ENCODE peak calls at places on chromosome 18, in six cellular contexts. P, R, S, K, B and V are unnamed samples.

GRCh38 chr18:62389761-62390481 is 64.8 kb downstream of the TNFRSF11A start:
- DNase-seq in P (no peak), R (no peak), S (no peak), K (peak; percentile 16), B (no peak), V (no peak)

GRCh38 chr18:62118324-62118723 is 68.5 kb downstream of the PIGN start:
- DNase-seq in P (no peak), R (no peak), S (no peak), K (no peak), B (no peak), V (no peak)

GRCh38 chr18:58576641-58577251 is 52.1 kb downstream of the ALPK2 start:
- DNase-seq in P (no peak), R (no peak), S (no peak), K (no peak), B (no peak), V (no peak)

GRCh38 chr18:66533693-66534092 is 70.2 kb downstream of the CDH19 start:
- DNase-seq in P (no peak), R (no peak), S (no peak), K (no peak), B (no peak), V (no peak)

GRCh38 chr18:8615397-8616025 is 6.3 kb downstream of the RAB12 start:
- DNase-seq in P (peak; percentile 35), R (no peak), S (no peak), K (peak; percentile 69), B (no peak), V (no peak)

GRCh38 chr18:22542400-22542835 is 124.7 kb upstream of the CTAGE1 start:
- DNase-seq in P (peak; percentile 1), R (no peak), S (no peak), K (no peak), B (no peak), V (no peak)

GRCh38 chr18:62486290-62486964 is 36.4 kb upstream of the ZCCHC2 start:
- DNase-seq in P (peak; percentile 69), R (no peak), S (no peak), K (peak; percentile 35), B (no peak), V (no peak)

GRCh38 chr18:61001138-61001537 is 332.1 kb upstream of the CDH20 start:
- DNase-seq in P (no peak), R (no peak), S (no peak), K (no peak), B (no peak), V (no peak)

GRCh38 chr18:45954070-45954712 is 12.9 kb downstream of the EPG5 start:
- DNase-seq in P (no peak), R (no peak), S (no peak), K (no peak), B (no peak), V (no peak)

GRCh38 chr18:8480506-8481328 is 128.5 kb upstream of the RAB12 start:
- DNase-seq in P (peak; percentile 38), R (no peak), S (no peak), K (peak; percentile 30), B (no peak), V (no peak)

GRCh38 chr18:908631-909621 is 4.3 kb downstream of the ADCYAP1 start:
- DNase-seq in P (no peak), R (no peak), S (no peak), K (no peak), B (no peak), V (no peak)

GRCh38 chr18:26493021-26493420 is 55.3 kb downstream of the KCTD1 start:
- DNase-seq in P (no peak), R (no peak), S (no peak), K (no peak), B (no peak), V (no peak)

GRCh38 chr18:2425426-2426317 is 145.6 kb downstream of the METTL4 start:
- DNase-seq in P (no peak), R (no peak), S (no peak), K (no peak), B (no peak), V (no peak)

GRCh38 chr18:9494778-9495302 is 19.5 kb downstream of the RALBP1 start:
- DNase-seq in P (no peak), R (no peak), S (peak; percentile 56), K (no peak), B (no peak), V (no peak)

GRCh38 chr18:50372743-50373142 is 2.1 kb upstream of the SKA1 start:
- DNase-seq in P (no peak), R (no peak), S (no peak), K (no peak), B (no peak), V (no peak)

GRCh38 chr18:50373531-50373930 is 1.3 kb upstream of the SKA1 start:
- DNase-seq in P (no peak), R (no peak), S (no peak), K (no peak), B (no peak), V (no peak)

GRCh38 chr18:50377061-50377798 is 2.4 kb downstream of the SKA1 start:
- DNase-seq in P (no peak), R (no peak), S (no peak), K (no peak), B (no peak), V (no peak)

GRCh38 chr18:50374170-50374752 is 585 bp upstream of the SKA1 start:
- DNase-seq in P (no peak), R (no peak), S (no peak), K (no peak), B (no peak), V (no peak)

GRCh38 chr18:50374753-50375391 is at the start of gene SKA1:
- DNase-seq in P (peak; percentile 87), R (peak; percentile 93), S (peak; percentile 77), K (peak; percentile 93), B (peak; percentile 94), V (peak; percentile 88)
- TF ChIP-seq POLR2A in P (peak; percentile 95), R (peak; percentile 84), S (peak; percentile 91), K (peak; percentile 83), B (peak; percentile 83), V (peak; percentile 88)

GRCh38 chr18:74806700-74807416 is 209.2 kb downstream of the ZNF407 start:
- DNase-seq in P (peak; percentile 7), R (peak; percentile 24), S (peak; percentile 73), K (no peak), B (no peak), V (peak; percentile 19)

GRCh38 chr18:74803769-74804168 is 206.1 kb downstream of the ZNF407 start:
- DNase-seq in P (no peak), R (no peak), S (no peak), K (no peak), B (no peak), V (no peak)

GRCh38 chr18:74804677-74805076 is 207.0 kb downstream of the ZNF407 start:
- DNase-seq in P (no peak), R (no peak), S (no peak), K (no peak), B (no peak), V (no peak)

GRCh38 chr18:74803117-74803516 is 205.4 kb downstream of the ZNF407 start:
- DNase-seq in P (no peak), R (no peak), S (no peak), K (peak; percentile 5), B (no peak), V (no peak)

GRCh38 chr18:74806073-74806472 is 208.4 kb downstream of the ZNF407 start:
- DNase-seq in P (no peak), R (no peak), S (no peak), K (peak; percentile 4), B (no peak), V (no peak)
- TF ChIP-seq TAF1 in P (no peak), R (no peak), S (no peak), K (no peak), B (no peak), V (no peak)

GRCh38 chr18:79378416-79379250 is 17.1 kb upstream of the NFATC1 start:
- DNase-seq in P (no peak), R (peak; percentile 80), S (peak; percentile 26), K (peak; percentile 54), B (peak; percentile 99), V (peak; percentile 81)
- TF ChIP-seq POLR2AphosphoS5 in P (no peak), R (no peak), S (no peak), K (no peak), B (peak; percentile 56), V (no peak)

GRCh38 chr18:14100503-14101286 is 31.5 kb downstream of the ZNF519 start:
- DNase-seq in P (no peak), R (no peak), S (no peak), K (no peak), B (no peak), V (no peak)

GRCh38 chr18:14093526-14093925 is 38.7 kb downstream of the ZNF519 start:
- DNase-seq in P (no peak), R (no peak), S (no peak), K (no peak), B (no peak), V (no peak)

GRCh38 chr18:14098428-14098827 is 33.8 kb downstream of the ZNF519 start:
- DNase-seq in P (no peak), R (no peak), S (no peak), K (no peak), B (no peak), V (no peak)

GRCh38 chr18:14092625-14093361 is 39.4 kb downstream of the ZNF519 start:
- DNase-seq in P (peak; percentile 28), R (no peak), S (no peak), K (no peak), B (no peak), V (no peak)

GRCh38 chr18:14097761-14098160 is 34.5 kb downstream of the ZNF519 start:
- DNase-seq in P (no peak), R (no peak), S (no peak), K (no peak), B (no peak), V (no peak)
- TF ChIP-seq POLR2A in P (no peak), R (no peak), S (no peak), K (no peak), B (no peak), V (no peak)

GRCh38 chr18:56593906-56594305 is 44.5 kb downstream of the TXNL1 start:
- DNase-seq in P (no peak), R (no peak), S (no peak), K (no peak), B (no peak), V (no peak)
- TF ChIP-seq TAF1 in P (no peak), R (no peak), S (no peak), K (no peak), B (no peak), V (no peak)

GRCh38 chr18:35376393-35376741 is 770 bp downstream of the ZNF396 start:
- DNase-seq in P (no peak), R (peak; percentile 22), S (no peak), K (peak; percentile 64), B (no peak), V (peak; percentile 33)
- TF ChIP-seq POLR2AphosphoS5 in P (no peak), R (no peak), S (no peak), K (no peak), B (no peak), V (no peak)

DNA sequence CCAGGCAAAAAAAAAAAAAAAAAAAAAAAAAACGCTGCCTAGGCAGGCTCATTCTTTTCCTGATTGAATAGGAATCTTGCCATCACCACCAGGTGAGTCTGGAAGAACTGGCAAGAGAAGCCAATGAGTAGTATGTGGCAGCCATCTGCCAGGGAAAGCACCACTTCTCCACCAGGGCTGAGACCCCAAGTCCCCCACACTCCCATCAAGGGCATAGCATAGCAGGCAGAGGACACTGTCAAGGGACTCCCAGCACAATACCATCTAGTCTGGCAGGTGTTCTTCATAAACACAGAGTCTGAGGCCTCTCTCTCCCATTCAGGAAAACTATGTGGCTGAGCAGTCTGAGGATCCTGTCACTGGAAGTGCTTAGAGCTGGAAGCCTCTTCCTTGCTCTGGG is 538.1 kb upstream of the DSEL start:
- DNase-seq in P (no peak), R (no peak), S (no peak), K (no peak), B (no peak), V (no peak)
- TF ChIP-seq POLR2A in P (no peak), R (no peak), S (no peak), K (no peak), B (no peak), V (no peak)